ENCODE peak calls at places on chromosome 11, in five cellular contexts. One of them, this sample, is unnamed.
A peak's percentile ranks its signal among the peaks of the same experiment; 100 is the strongest.

GRCh38 chr11:22192289-22192641 is 620 bp upstream of the ANO5 start:
- DNase-seq in transverse colon: peak; percentile 43
- DNase-seq in stomach: peak; percentile 25
- DNase-seq in sigmoid colon: no peak
- DNase-seq in prostate gland: no peak
- DNase-seq in this sample: no peak

GRCh38 chr11:2201542-2201941 is 29.9 kb upstream of the TH start:
- DNase-seq in transverse colon: no peak
- DNase-seq in stomach: no peak
- DNase-seq in sigmoid colon: no peak
- DNase-seq in prostate gland: no peak
- DNase-seq in this sample: no peak

GRCh38 chr11:110478410-110478809 is 48.7 kb downstream of the FDX1 start:
- DNase-seq in transverse colon: no peak
- DNase-seq in stomach: no peak
- DNase-seq in sigmoid colon: no peak
- DNase-seq in prostate gland: no peak
- DNase-seq in this sample: no peak

GRCh38 chr11:86230196-86230813 is 14.2 kb upstream of the EED start:
- DNase-seq in transverse colon: no peak
- DNase-seq in stomach: no peak
- DNase-seq in sigmoid colon: no peak
- DNase-seq in prostate gland: no peak
- DNase-seq in this sample: no peak

GRCh38 chr11:119363874-119364590 is 17.5 kb downstream of the USP2 start:
- DNase-seq in transverse colon: peak; percentile 68
- DNase-seq in stomach: peak; percentile 70
- DNase-seq in sigmoid colon: peak; percentile 81
- DNase-seq in prostate gland: no peak
- DNase-seq in this sample: peak; percentile 63

GRCh38 chr11:106017088-106017487 is 5.0 kb downstream of the MSANTD4 start:
- DNase-seq in transverse colon: no peak
- DNase-seq in stomach: no peak
- DNase-seq in sigmoid colon: no peak
- DNase-seq in prostate gland: no peak
- DNase-seq in this sample: no peak

GRCh38 chr11:33360642-33361041 is 103.5 kb downstream of the HIPK3 start:
- DNase-seq in transverse colon: no peak
- DNase-seq in stomach: no peak
- DNase-seq in sigmoid colon: no peak
- DNase-seq in prostate gland: no peak
- DNase-seq in this sample: no peak

GRCh38 chr11:28146123-28146751 is 38.0 kb downstream of the METTL15 start:
- DNase-seq in transverse colon: no peak
- DNase-seq in stomach: no peak
- DNase-seq in sigmoid colon: no peak
- DNase-seq in prostate gland: no peak
- DNase-seq in this sample: no peak

GRCh38 chr11:123901867-123902266 is at the start of gene OR8D4:
- DNase-seq in transverse colon: no peak
- DNase-seq in stomach: no peak
- DNase-seq in sigmoid colon: no peak
- DNase-seq in prostate gland: no peak
- DNase-seq in this sample: no peak

GRCh38 chr11:35158371-35159081 is 19.6 kb downstream of the CD44 start:
- DNase-seq in transverse colon: peak; percentile 47
- DNase-seq in stomach: no peak
- DNase-seq in sigmoid colon: peak; percentile 77
- DNase-seq in prostate gland: peak; percentile 84
- DNase-seq in this sample: no peak

GRCh38 chr11:20159680-20160381 is 444 bp downstream of the DBX1 start:
- DNase-seq in transverse colon: no peak
- DNase-seq in stomach: no peak
- DNase-seq in sigmoid colon: no peak
- DNase-seq in prostate gland: no peak
- DNase-seq in this sample: no peak

GRCh38 chr11:111983187-111983986 is 41.8 kb upstream of the DLAT start:
- DNase-seq in transverse colon: peak; percentile 79
- DNase-seq in stomach: peak; percentile 71
- DNase-seq in sigmoid colon: no peak
- DNase-seq in prostate gland: peak; percentile 60
- DNase-seq in this sample: no peak

GRCh38 chr11:120698918-120699317 is 187.4 kb downstream of the GRIK4 start:
- DNase-seq in transverse colon: no peak
- DNase-seq in stomach: no peak
- DNase-seq in sigmoid colon: no peak
- DNase-seq in prostate gland: no peak
- DNase-seq in this sample: no peak

GRCh38 chr11:15006139-15006759 is 34.1 kb upstream of the CALCA start:
- DNase-seq in transverse colon: no peak
- DNase-seq in stomach: no peak
- DNase-seq in sigmoid colon: no peak
- DNase-seq in prostate gland: no peak
- DNase-seq in this sample: no peak

GRCh38 chr11:18697581-18697980 is 998 bp upstream of the TMEM86A start:
- DNase-seq in transverse colon: no peak
- DNase-seq in stomach: no peak
- DNase-seq in sigmoid colon: peak; percentile 12
- DNase-seq in prostate gland: no peak
- DNase-seq in this sample: no peak

GRCh38 chr11:111046291-111046690 is 199.2 kb upstream of the POU2AF2 start:
- DNase-seq in transverse colon: no peak
- DNase-seq in stomach: no peak
- DNase-seq in sigmoid colon: no peak
- DNase-seq in prostate gland: no peak
- DNase-seq in this sample: no peak

GRCh38 chr11:91160661-91161060 is 937.8 kb upstream of the CHORDC1 start:
- DNase-seq in transverse colon: no peak
- DNase-seq in stomach: no peak
- DNase-seq in sigmoid colon: no peak
- DNase-seq in prostate gland: no peak
- DNase-seq in this sample: no peak

GRCh38 chr11:114438303-114438702 is 964 bp upstream of the REXO2 start:
- DNase-seq in transverse colon: no peak
- DNase-seq in stomach: no peak
- DNase-seq in sigmoid colon: no peak
- DNase-seq in prostate gland: no peak
- DNase-seq in this sample: no peak

GRCh38 chr11:129319751-129320150 is 55.9 kb upstream of the BARX2 start:
- DNase-seq in transverse colon: no peak
- DNase-seq in stomach: no peak
- DNase-seq in sigmoid colon: no peak
- DNase-seq in prostate gland: no peak
- DNase-seq in this sample: no peak

GRCh38 chr11:30666817-30667216 is 80.7 kb upstream of the MPPED2 start:
- DNase-seq in transverse colon: no peak
- DNase-seq in stomach: no peak
- DNase-seq in sigmoid colon: no peak
- DNase-seq in prostate gland: no peak
- DNase-seq in this sample: no peak

GRCh38 chr11:86115542-86116385 is 46.9 kb upstream of the PICALM start:
- DNase-seq in transverse colon: no peak
- DNase-seq in stomach: no peak
- DNase-seq in sigmoid colon: no peak
- DNase-seq in prostate gland: no peak
- DNase-seq in this sample: no peak

GRCh38 chr11:116144387-116144958 is 628.3 kb downstream of the BUD13 start:
- DNase-seq in transverse colon: no peak
- DNase-seq in stomach: no peak
- DNase-seq in sigmoid colon: no peak
- DNase-seq in prostate gland: no peak
- DNase-seq in this sample: no peak

GRCh38 chr11:3123316-3123715 is 41.8 kb downstream of the OSBPL5 start:
- DNase-seq in transverse colon: peak; percentile 65
- DNase-seq in stomach: no peak
- DNase-seq in sigmoid colon: peak; percentile 96
- DNase-seq in prostate gland: peak; percentile 74
- DNase-seq in this sample: no peak

GRCh38 chr11:84291996-84292395 is 1005.8 kb upstream of the CCDC90B start:
- DNase-seq in transverse colon: no peak
- DNase-seq in stomach: no peak
- DNase-seq in sigmoid colon: no peak
- DNase-seq in prostate gland: no peak
- DNase-seq in this sample: no peak

GRCh38 chr11:71093783-71094182 is 158.6 kb downstream of the SHANK2 start:
- DNase-seq in transverse colon: no peak
- DNase-seq in stomach: no peak
- DNase-seq in sigmoid colon: no peak
- DNase-seq in prostate gland: no peak
- DNase-seq in this sample: no peak

GRCh38 chr11:111360150-111361043 is 18.7 kb downstream of the POU2AF1 start:
- DNase-seq in transverse colon: peak; percentile 81
- DNase-seq in stomach: peak; percentile 91
- DNase-seq in sigmoid colon: no peak
- DNase-seq in prostate gland: no peak
- DNase-seq in this sample: no peak

GRCh38 chr11:2812371-2812991 is 73.1 kb downstream of the CDKN1C start:
- DNase-seq in transverse colon: no peak
- DNase-seq in stomach: no peak
- DNase-seq in sigmoid colon: peak; percentile 81
- DNase-seq in prostate gland: no peak
- DNase-seq in this sample: no peak

GRCh38 chr11:34181254-34181653 is 75.8 kb downstream of the NAT10 start:
- DNase-seq in transverse colon: no peak
- DNase-seq in stomach: no peak
- DNase-seq in sigmoid colon: no peak
- DNase-seq in prostate gland: no peak
- DNase-seq in this sample: no peak

GRCh38 chr11:108865411-108865810 is 200.5 kb downstream of the DDX10 start:
- DNase-seq in transverse colon: no peak
- DNase-seq in stomach: no peak
- DNase-seq in sigmoid colon: no peak
- DNase-seq in prostate gland: no peak
- DNase-seq in this sample: no peak

GRCh38 chr11:1120532-1121342 is 37.0 kb upstream of the MUC5AC start:
- DNase-seq in transverse colon: peak; percentile 4
- DNase-seq in stomach: peak; percentile 24
- DNase-seq in sigmoid colon: peak; percentile 47
- DNase-seq in prostate gland: no peak
- DNase-seq in this sample: no peak

DNA sequence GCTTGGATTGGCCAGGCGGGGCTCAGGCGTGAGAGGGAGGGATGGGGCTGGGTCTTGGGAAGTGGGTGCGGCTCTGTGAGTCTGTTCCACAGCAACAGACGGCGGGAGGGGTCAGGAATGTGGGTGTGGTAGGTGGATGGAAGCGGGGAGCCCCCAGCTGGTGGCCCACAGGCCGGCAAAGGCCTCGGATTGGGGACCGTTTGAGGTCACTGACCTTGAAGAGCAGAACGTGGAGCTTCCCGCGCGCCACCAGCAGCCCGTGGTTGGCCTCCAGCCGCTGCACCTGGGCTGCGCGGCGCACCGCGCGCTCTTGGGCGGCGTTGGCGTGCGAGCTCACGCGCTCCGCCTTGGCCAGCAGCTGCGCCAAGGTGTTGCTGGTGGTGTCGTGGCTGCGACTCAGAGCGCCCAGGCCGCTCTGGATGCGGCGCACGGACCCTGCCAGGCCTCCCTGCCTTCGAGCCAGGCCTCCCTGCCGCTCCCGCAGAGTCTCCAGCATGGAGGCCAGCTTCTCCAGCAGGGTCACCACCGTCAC is 356 bp downstream of the CAVIN3 start:
- DNase-seq in transverse colon: peak; percentile 81
- DNase-seq in stomach: peak; percentile 86
- DNase-seq in sigmoid colon: peak; percentile 96
- DNase-seq in prostate gland: peak; percentile 56
- DNase-seq in this sample: peak; percentile 35
- TF ChIP-seq POLR2AphosphoS5 in transverse colon: no peak
- TF ChIP-seq POLR2AphosphoS5 in stomach: no peak
- TF ChIP-seq POLR2AphosphoS5 in sigmoid colon: peak; percentile 14
- TF ChIP-seq POLR2AphosphoS5 in prostate gland: no peak
- TF ChIP-seq POLR2AphosphoS5 in this sample: no peak

GRCh38 chr11:46307369-46307768 is 29.9 kb downstream of the CREB3L1 start:
- DNase-seq in transverse colon: no peak
- DNase-seq in stomach: no peak
- DNase-seq in sigmoid colon: no peak
- DNase-seq in prostate gland: no peak
- DNase-seq in this sample: no peak

GRCh38 chr11:46309669-46310288 is 32.3 kb downstream of the CREB3L1 start:
- DNase-seq in transverse colon: no peak
- DNase-seq in stomach: no peak
- DNase-seq in sigmoid colon: no peak
- DNase-seq in prostate gland: no peak
- DNase-seq in this sample: peak; percentile 59

GRCh38 chr11:46306296-46306853 is 28.9 kb downstream of the CREB3L1 start:
- DNase-seq in transverse colon: no peak
- DNase-seq in stomach: no peak
- DNase-seq in sigmoid colon: no peak
- DNase-seq in prostate gland: no peak
- DNase-seq in this sample: no peak

GRCh38 chr11:46307785-46308341 is 30.4 kb downstream of the CREB3L1 start:
- DNase-seq in transverse colon: no peak
- DNase-seq in stomach: no peak
- DNase-seq in sigmoid colon: no peak
- DNase-seq in prostate gland: no peak
- DNase-seq in this sample: no peak

DNA sequence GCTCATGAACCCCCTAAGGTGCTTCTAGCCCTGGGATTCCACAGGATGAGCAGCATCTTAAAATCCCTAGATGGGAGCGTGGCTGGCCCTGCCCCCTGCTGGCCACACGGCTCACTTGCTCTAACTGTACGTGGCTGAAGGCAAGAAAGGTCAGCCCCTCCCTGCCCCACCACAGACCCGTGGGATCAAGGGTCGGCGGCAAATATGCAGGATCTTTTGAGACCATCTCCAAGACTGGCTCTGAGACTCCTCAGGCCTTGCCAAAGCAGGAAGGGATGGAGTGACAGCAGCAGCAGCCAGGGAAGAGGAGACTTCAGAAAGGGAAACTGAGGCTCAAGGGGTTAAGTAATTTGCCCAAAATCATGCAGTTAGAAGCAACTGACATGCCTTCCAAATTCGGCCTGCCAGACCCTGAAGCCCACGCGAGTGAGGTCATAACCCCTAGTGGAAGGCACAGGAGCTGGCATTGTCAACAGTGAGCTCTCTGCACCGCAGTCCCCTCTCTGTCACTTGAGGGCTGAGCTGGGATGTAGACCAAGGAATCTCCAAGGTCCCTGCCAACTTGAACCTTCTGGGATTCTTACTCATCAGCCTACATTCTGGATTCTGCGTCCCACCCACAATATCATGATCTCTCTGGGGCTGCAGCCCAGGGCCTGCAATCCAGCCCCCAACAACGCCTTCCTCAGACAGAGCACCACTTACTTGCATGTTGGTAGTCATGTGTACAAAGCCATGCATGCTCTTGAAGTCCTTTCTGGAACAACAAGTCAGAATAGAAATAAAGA is 31.4 kb downstream of the CREB3L1 start:
- DNase-seq in transverse colon: peak; percentile 81
- DNase-seq in stomach: peak; percentile 79
- DNase-seq in sigmoid colon: peak; percentile 91
- DNase-seq in prostate gland: peak; percentile 69
- DNase-seq in this sample: peak; percentile 76
- TF ChIP-seq POLR2AphosphoS5 in transverse colon: no peak
- TF ChIP-seq POLR2AphosphoS5 in stomach: no peak
- TF ChIP-seq POLR2AphosphoS5 in sigmoid colon: no peak
- TF ChIP-seq POLR2AphosphoS5 in prostate gland: peak; percentile 41
- TF ChIP-seq POLR2AphosphoS5 in this sample: no peak

GRCh38 chr11:8768625-8769333 is 86.2 kb downstream of the RPL27A start:
- DNase-seq in transverse colon: no peak
- DNase-seq in stomach: peak; percentile 55
- DNase-seq in sigmoid colon: no peak
- DNase-seq in prostate gland: no peak
- DNase-seq in this sample: no peak
- TF ChIP-seq POLR2AphosphoS5 in transverse colon: no peak
- TF ChIP-seq POLR2AphosphoS5 in stomach: peak; percentile 63
- TF ChIP-seq POLR2AphosphoS5 in sigmoid colon: no peak
- TF ChIP-seq POLR2AphosphoS5 in prostate gland: peak; percentile 5
- TF ChIP-seq POLR2AphosphoS5 in this sample: no peak

GRCh38 chr11:94639901-94640721 is 72.9 kb downstream of the PIWIL4 start:
- DNase-seq in transverse colon: no peak
- DNase-seq in stomach: no peak
- DNase-seq in sigmoid colon: no peak
- DNase-seq in prostate gland: no peak
- DNase-seq in this sample: no peak
- TF ChIP-seq POLR2AphosphoS5 in transverse colon: no peak
- TF ChIP-seq POLR2AphosphoS5 in stomach: no peak
- TF ChIP-seq POLR2AphosphoS5 in sigmoid colon: no peak
- TF ChIP-seq POLR2AphosphoS5 in prostate gland: no peak
- TF ChIP-seq POLR2AphosphoS5 in this sample: no peak